ENCODE peak calls at places on chromosomes 1 and 21, in nine cellular contexts. U is upper lobe of right lung; D is transverse colon; W is fibroblast of lung; K is IMR-90; E is tibial artery; M is pancreas; B is body of pancreas; C is CD8-positive, alpha-beta T cell. Y is an unnamed sample. For H3K4me1, the result is how much of the 10 kb centered on the place peaks cover.

GRCh38 chr1:33586795-33587194 is 114.3 kb downstream of the ZSCAN20 start:
- DNase-seq in U (no peak), D (no peak), W (no peak), K (no peak), E (no peak), M (no peak), B (no peak), C (no peak), Y (no peak)

GRCh38 chr1:36463404-36463772 is 796 bp downstream of the MRPS15 start:
- DNase-seq in U (no peak), D (no peak), W (no peak), K (no peak), E (no peak), M (no peak), B (no peak), C (no peak), Y (no peak)

GRCh38 chr1:209628618-209629299 is 23.5 kb downstream of the LAMB3 start:
- DNase-seq in U (no peak), D (no peak), W (no peak), K (no peak), E (no peak), M (no peak), B (no peak), C (no peak), Y (no peak)

GRCh38 chr21:46027855-46028493 is 46.4 kb downstream of the COL6A1 start:
- DNase-seq in U (no peak), D (no peak), W (peak), K (peak), E (peak), M (no peak), B (no peak), C (no peak), Y (no peak)

GRCh38 chr1:8370046-8370881 is 52.4 kb downstream of the SLC45A1 start:
- DNase-seq in U (peak), D (no peak), W (no peak), K (peak), E (no peak), M (no peak), B (no peak), C (no peak), Y (no peak)

GRCh38 chr1:165228111-165228655 is 128.3 kb downstream of the LMX1A start:
- DNase-seq in U (no peak), D (no peak), W (no peak), K (no peak), E (no peak), M (no peak), B (no peak), C (no peak), Y (no peak)

GRCh38 chr21:45588086-45588825 is 46.0 kb upstream of the SLC19A1 start:
- DNase-seq in U (peak), D (no peak), W (no peak), K (no peak), E (no peak), M (peak), B (no peak), C (no peak), Y (no peak)

GRCh38 chr1:99268021-99268420 is 3.7 kb downstream of the PLPPR4 start:
- DNase-seq in U (no peak), D (no peak), W (peak), K (peak), E (no peak), M (no peak), B (no peak), C (no peak), Y (no peak)

GRCh38 chr1:55793856-55794255 is 578.7 kb upstream of the USP24 start:
- DNase-seq in U (no peak), D (no peak), W (no peak), K (no peak), E (no peak), M (no peak), B (no peak), C (no peak), Y (no peak)

GRCh38 chr1:228228601-228229074 is 20.8 kb downstream of the OBSCN start:
- DNase-seq in U (no peak), D (no peak), W (peak), K (peak), E (no peak), M (no peak), B (no peak), C (no peak), Y (no peak)

GRCh38 chr1:39272027-39272790 is 67.7 kb downstream of the MACF1 start:
- DNase-seq in U (no peak), D (peak), W (peak), K (peak), E (no peak), M (peak), B (peak), C (no peak), Y (peak)

GRCh38 chr1:159084867-159085266 is 8.3 kb upstream of the AIM2 start:
- DNase-seq in U (no peak), D (no peak), W (no peak), K (no peak), E (no peak), M (no peak), B (no peak), C (no peak), Y (no peak)

GRCh38 chr1:87958201-87958600 is 629.5 kb downstream of the LMO4 start:
- DNase-seq in U (no peak), D (no peak), W (no peak), K (no peak), E (no peak), M (no peak), B (no peak), C (no peak), Y (no peak)

GRCh38 chr1:30001452-30002039 is 721.8 kb downstream of the MATN1 start:
- DNase-seq in U (no peak), D (no peak), W (no peak), K (no peak), E (no peak), M (no peak), B (no peak), C (no peak), Y (no peak)

GRCh38 chr1:185045793-185046441 is 559 bp downstream of the RNF2 start:
- DNase-seq in U (peak), D (peak), W (peak), K (peak), E (peak), M (no peak), B (peak), C (no peak), Y (peak)

GRCh38 chr1:99728494-99729235 is 37.8 kb downstream of the FRRS1 start:
- DNase-seq in U (no peak), D (no peak), W (no peak), K (peak), E (no peak), M (no peak), B (no peak), C (no peak), Y (peak)

GRCh38 chr1:8660455-8660854 is 157.0 kb downstream of the RERE start:
- DNase-seq in U (no peak), D (no peak), W (peak), K (peak), E (peak), M (no peak), B (no peak), C (no peak), Y (no peak)

GRCh38 chr1:78080767-78081166 is 35.0 kb downstream of the GIPC2 start:
- DNase-seq in U (no peak), D (no peak), W (no peak), K (no peak), E (no peak), M (no peak), B (no peak), C (no peak), Y (no peak)

GRCh38 chr1:26190373-26190987 is at the start of gene CATSPER4:
- DNase-seq in U (no peak), D (no peak), W (no peak), K (no peak), E (no peak), M (no peak), B (no peak), C (no peak), Y (peak)

GRCh38 chr1:20166047-20166446 is 19.8 kb upstream of the UBXN10 start:
- DNase-seq in U (no peak), D (no peak), W (no peak), K (no peak), E (no peak), M (no peak), B (no peak), C (no peak), Y (no peak)

GRCh38 chr1:20164694-20165202 is 21.1 kb upstream of the UBXN10 start:
- DNase-seq in U (no peak), D (no peak), W (peak), K (peak), E (peak), M (no peak), B (no peak), C (no peak), Y (no peak)

GRCh38 chr1:20167126-20167525 is 18.8 kb upstream of the UBXN10 start:
- DNase-seq in U (no peak), D (no peak), W (no peak), K (no peak), E (no peak), M (no peak), B (no peak), C (no peak), Y (no peak)

GRCh38 chr1:20168547-20169491 is 17.1 kb upstream of the UBXN10 start:
- DNase-seq in U (no peak), D (no peak), W (no peak), K (no peak), E (no peak), M (no peak), B (no peak), C (no peak), Y (no peak)

DNA sequence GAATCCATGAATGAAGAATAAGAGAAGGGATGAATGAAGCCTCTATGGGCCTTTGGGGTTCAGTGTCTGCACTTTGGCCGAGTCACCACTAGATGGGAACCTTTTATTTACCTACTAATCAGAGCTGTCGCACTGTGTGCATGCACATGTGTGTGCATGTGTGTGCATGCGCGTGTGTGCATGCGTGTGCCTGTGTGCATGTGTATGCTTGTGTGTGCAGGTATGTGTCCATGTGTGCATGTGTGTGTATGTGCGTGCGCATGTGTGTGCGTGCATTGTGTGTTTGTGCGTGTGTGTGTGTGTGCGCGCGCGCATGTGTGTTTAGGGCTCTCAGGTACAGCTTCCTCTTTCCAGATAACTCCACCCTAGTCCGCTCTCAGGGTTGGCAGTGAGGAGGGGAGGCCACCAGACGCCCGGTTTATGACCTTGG is 20.4 kb upstream of the UBXN10 start:
- DNase-seq in U (no peak), D (no peak), W (peak), K (no peak), E (no peak), M (no peak), B (no peak), C (no peak), Y (no peak)
- TF ChIP-seq CTCF in U (no peak), D (peak), W (peak), K (peak), E (no peak), M (no peak), B (no peak), C (no peak), Y (peak)

GRCh38 chr21:37601915-37602314 is 235.3 kb downstream of the DYRK1A start:
- DNase-seq in U (no peak), D (no peak), W (no peak), K (no peak), E (no peak), M (no peak), B (no peak), C (no peak), Y (no peak)

GRCh38 chr21:37603129-37603528 is 236.6 kb downstream of the DYRK1A start:
- DNase-seq in U (no peak), D (no peak), W (no peak), K (no peak), E (no peak), M (no peak), B (no peak), C (no peak), Y (no peak)

GRCh38 chr21:37605006-37605405 is 238.4 kb downstream of the DYRK1A start:
- DNase-seq in U (no peak), D (no peak), W (no peak), K (no peak), E (no peak), M (no peak), B (no peak), C (no peak), Y (no peak)

GRCh38 chr21:37595944-37596343 is 229.4 kb downstream of the DYRK1A start:
- DNase-seq in U (no peak), D (no peak), W (no peak), K (no peak), E (no peak), M (no peak), B (no peak), C (no peak), Y (no peak)

GRCh38 chr21:37601027-37601426 is 234.5 kb downstream of the DYRK1A start:
- DNase-seq in U (no peak), D (no peak), W (no peak), K (no peak), E (no peak), M (no peak), B (no peak), C (no peak), Y (no peak)
- H3K4me1 ChIP-seq in U (under half), D (under half), W (under half), K (under half), E (under half), M (under half), B (under half), C (under half), Y (under half)

DNA sequence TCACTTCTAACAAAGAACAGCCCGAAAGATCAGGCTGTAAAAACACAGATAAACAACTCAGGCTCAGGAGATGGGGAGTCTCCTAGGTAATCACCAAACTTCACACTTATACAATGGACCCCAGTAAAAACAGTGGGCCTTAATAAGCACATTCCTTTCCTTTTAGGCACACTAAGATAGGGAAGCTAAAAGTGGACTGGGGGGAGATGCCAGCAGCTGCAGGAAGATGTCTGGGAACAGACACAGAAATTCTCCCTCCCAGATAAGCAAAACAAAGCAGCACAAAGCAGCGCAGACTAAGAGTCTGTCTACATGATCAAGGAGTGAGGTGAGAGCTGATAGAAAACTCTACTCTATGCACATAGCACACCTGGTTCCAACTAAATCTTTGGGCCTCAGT is 29.0 kb upstream of the CTBS start:
- DNase-seq in U (no peak), D (no peak), W (no peak), K (peak), E (no peak), M (no peak), B (no peak), C (no peak), Y (no peak)
- H3K4me3 ChIP-seq in U (no peak), D (no peak), W (peak), K (no peak), E (peak), M (no peak), B (no peak), C (no peak), Y (no peak)

DNA sequence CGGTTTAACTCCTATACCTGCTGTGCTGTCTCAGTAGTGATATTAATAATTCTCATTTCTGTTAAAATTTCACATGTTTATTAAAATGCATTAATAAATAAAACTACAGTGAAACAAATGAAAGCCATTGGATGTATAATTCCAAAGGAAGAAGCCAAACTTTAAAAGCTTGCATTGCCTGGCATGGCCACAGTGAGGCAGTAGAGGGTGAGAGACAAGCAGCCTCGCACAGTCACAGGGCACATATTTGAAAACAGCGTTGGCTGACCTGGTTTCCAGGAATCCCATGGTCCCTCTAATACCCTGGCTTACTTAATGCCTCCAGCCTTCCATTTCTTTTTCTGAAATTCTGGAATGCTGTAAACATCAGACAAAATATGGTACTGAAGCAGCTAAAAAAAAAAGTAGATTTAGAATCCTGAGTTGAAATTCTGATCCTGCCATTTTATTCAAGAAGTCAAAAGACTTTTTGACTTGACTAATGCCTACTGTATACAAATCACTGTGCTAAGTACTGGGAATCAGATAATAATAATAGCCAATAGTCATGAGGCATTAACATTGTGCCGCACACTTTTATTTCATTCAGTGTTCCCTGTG is 6.7 kb upstream of the RNASEL start:
- DNase-seq in U (peak), D (peak), W (peak), K (peak), E (peak), M (peak), B (peak), C (peak), Y (no peak)
- TF ChIP-seq CTCF in U (peak), D (peak), W (peak), K (peak), E (peak), M (peak), B (peak), C (peak), Y (peak)

DNA sequence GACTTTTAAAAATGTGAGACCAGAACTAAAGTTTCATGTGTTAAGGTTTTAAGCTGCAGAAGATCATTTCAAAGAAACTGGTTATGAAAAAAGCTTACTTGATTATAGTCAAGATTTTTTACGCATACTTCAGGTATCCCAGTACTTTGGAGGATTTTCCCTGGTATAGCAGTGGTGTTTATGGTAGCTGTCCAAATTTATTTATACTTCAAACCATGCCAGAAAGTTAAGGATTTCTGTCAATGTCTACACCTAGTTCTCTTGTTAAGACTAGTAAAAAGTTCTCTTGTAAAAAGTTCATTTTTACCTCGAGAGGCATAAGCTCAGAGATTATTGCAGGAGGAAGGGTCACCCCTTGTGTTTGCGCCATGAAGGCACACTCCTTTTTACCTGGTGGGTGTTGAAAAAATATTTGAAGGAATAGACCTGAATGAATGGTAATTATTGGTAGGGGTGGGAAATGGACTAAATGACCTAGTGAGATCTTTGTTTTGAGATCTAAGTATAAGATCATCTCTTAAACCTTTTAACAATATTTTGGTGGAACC is 2.8 kb downstream of the DYRK1A start:
- DNase-seq in U (no peak), D (no peak), W (no peak), K (no peak), E (no peak), M (no peak), B (no peak), C (no peak), Y (no peak)
- H3K4me1 ChIP-seq in U (half or more), D (half or more), W (under half), K (under half), E (under half), M (under half), B (half or more), C (half or more), Y (under half)

GRCh38 chr1:61133048-61134019 is 51.0 kb downstream of the NFIA start:
- DNase-seq in U (no peak), D (no peak), W (no peak), K (no peak), E (no peak), M (no peak), B (no peak), C (no peak), Y (no peak)
- H3K4me3 ChIP-seq in U (peak), D (no peak), W (peak), K (no peak), E (peak), M (no peak), B (no peak), C (no peak), Y (no peak)

GRCh38 chr1:5949074-5949760 is 43.0 kb downstream of the NPHP4 start:
- DNase-seq in U (no peak), D (no peak), W (no peak), K (no peak), E (no peak), M (no peak), B (no peak), C (no peak), Y (no peak)
- TF ChIP-seq CTCF in U (no peak), D (no peak), W (peak), K (peak), E (no peak), M (no peak), B (no peak), C (no peak), Y (peak)

GRCh38 chr1:66374561-66375111 is 159.3 kb upstream of the SGIP1 start:
- DNase-seq in U (no peak), D (no peak), W (peak), K (peak), E (no peak), M (no peak), B (no peak), C (no peak), Y (no peak)

GRCh38 chr1:66373072-66373685 is 160.8 kb upstream of the SGIP1 start:
- DNase-seq in U (no peak), D (no peak), W (no peak), K (no peak), E (no peak), M (no peak), B (no peak), C (no peak), Y (no peak)

GRCh38 chr1:66371233-66372005 is 162.5 kb upstream of the SGIP1 start:
- DNase-seq in U (no peak), D (peak), W (peak), K (peak), E (peak), M (no peak), B (no peak), C (no peak), Y (no peak)

GRCh38 chr1:66374148-66374547 is 159.8 kb upstream of the SGIP1 start:
- DNase-seq in U (no peak), D (no peak), W (peak), K (no peak), E (no peak), M (no peak), B (no peak), C (no peak), Y (no peak)

GRCh38 chr1:66372522-66373071 is 161.4 kb upstream of the SGIP1 start:
- DNase-seq in U (no peak), D (no peak), W (no peak), K (no peak), E (no peak), M (no peak), B (no peak), C (no peak), Y (no peak)
- H3K4me1 ChIP-seq in U (under half), D (under half), W (under half), K (under half), E (under half), M (under half), B (under half), C (under half), Y (under half)

GRCh38 chr1:46605242-46605641 is 1.2 kb upstream of the MKNK1 start:
- DNase-seq in U (no peak), D (no peak), W (no peak), K (no peak), E (no peak), M (no peak), B (no peak), C (peak), Y (no peak)
- H3K4me3 ChIP-seq in U (no peak), D (no peak), W (no peak), K (no peak), E (no peak), M (no peak), B (no peak), C (no peak), Y (no peak)

Y was measured in Caco-2.